ENCODE peak calls at places on chromosomes 7 and 10, in four cellular contexts. K is kidney epithelial cell, C is tibial nerve, A is choroid plexus epithelial cell. W is an unnamed sample.

GRCh38 chr10:84668186-84668763 is 339.9 kb downstream of the CCSER2 start:
- DNase-seq in K (no peak), C (no peak), A (no peak), W (no peak)

GRCh38 chr10:110174201-110174600 is 33.2 kb upstream of the MXI1 start:
- DNase-seq in K (no peak), C (no peak), A (no peak), W (no peak)

GRCh38 chr7:2109251-2109935 is 123.4 kb downstream of the MAD1L1 start:
- DNase-seq in K (no peak), C (no peak), A (peak; percentile 44), W (no peak)

GRCh38 chr7:137606061-137606674 is 240.6 kb downstream of the DGKI start:
- DNase-seq in K (peak; percentile 4), C (no peak), A (peak; percentile 78), W (peak; percentile 71)

GRCh38 chr10:3866347-3866746 is 81.3 kb upstream of the KLF6 start:
- DNase-seq in K (no peak), C (no peak), A (no peak), W (no peak)

GRCh38 chr7:64951250-64951848 is 39.5 kb downstream of the ZNF117 start:
- DNase-seq in K (peak; percentile 4), C (peak; percentile 56), A (peak; percentile 76), W (peak; percentile 51)

GRCh38 chr7:7014827-7015610 is 167.3 kb upstream of the C1GALT1 start:
- DNase-seq in K (no peak), C (no peak), A (no peak), W (no peak)

GRCh38 chr7:66050337-66050957 is 25.2 kb upstream of the ASL start:
- DNase-seq in K (no peak), C (no peak), A (no peak), W (no peak)

GRCh38 chr10:62106929-62107519 is 161.6 kb downstream of the RTKN2 start:
- DNase-seq in K (no peak), C (no peak), A (no peak), W (no peak)

GRCh38 chr7:94115316-94115715 is 111.2 kb upstream of the BET1 start:
- DNase-seq in K (no peak), C (no peak), A (no peak), W (no peak)

GRCh38 chr10:101939273-101939635 is 95.7 kb upstream of the KCNIP2 start:
- DNase-seq in K (peak; percentile 49), C (no peak), A (peak; percentile 96), W (peak; percentile 91)

GRCh38 chr7:80410081-80410480 is 101.8 kb downstream of the GNAT3 start:
- DNase-seq in K (no peak), C (no peak), A (peak; percentile 48), W (no peak)

GRCh38 chr10:46523881-46524470 is 32.5 kb downstream of the GPRIN2 start:
- DNase-seq in K (no peak), C (no peak), A (peak; percentile 91), W (peak; percentile 83)

GRCh38 chr10:106771132-106771531 is 393.4 kb downstream of the SORCS1 start:
- DNase-seq in K (no peak), C (no peak), A (no peak), W (no peak)

GRCh38 chr7:16318989-16319915 is 102.1 kb downstream of the CRPPA start:
- DNase-seq in K (no peak), C (no peak), A (peak; percentile 49), W (peak; percentile 44)

GRCh38 chr10:44316187-44316921 is 68.5 kb downstream of the CXCL12 start:
- DNase-seq in K (no peak), C (no peak), A (no peak), W (no peak)

GRCh38 chr7:68146970-68147369 is 1150.3 kb downstream of the TYW1 start:
- DNase-seq in K (no peak), C (no peak), A (no peak), W (no peak)

GRCh38 chr7:75968561-75969001 is 25.8 kb downstream of the TMEM120A start:
- DNase-seq in K (no peak), C (no peak), A (no peak), W (no peak)

GRCh38 chr10:113216068-113216467 is 266.0 kb downstream of the TCF7L2 start:
- DNase-seq in K (no peak), C (no peak), A (no peak), W (no peak)
- TF ChIP-seq CTCF in K (peak; percentile 23), C (no peak), A (peak; percentile 42), W (peak; percentile 2)

DNA sequence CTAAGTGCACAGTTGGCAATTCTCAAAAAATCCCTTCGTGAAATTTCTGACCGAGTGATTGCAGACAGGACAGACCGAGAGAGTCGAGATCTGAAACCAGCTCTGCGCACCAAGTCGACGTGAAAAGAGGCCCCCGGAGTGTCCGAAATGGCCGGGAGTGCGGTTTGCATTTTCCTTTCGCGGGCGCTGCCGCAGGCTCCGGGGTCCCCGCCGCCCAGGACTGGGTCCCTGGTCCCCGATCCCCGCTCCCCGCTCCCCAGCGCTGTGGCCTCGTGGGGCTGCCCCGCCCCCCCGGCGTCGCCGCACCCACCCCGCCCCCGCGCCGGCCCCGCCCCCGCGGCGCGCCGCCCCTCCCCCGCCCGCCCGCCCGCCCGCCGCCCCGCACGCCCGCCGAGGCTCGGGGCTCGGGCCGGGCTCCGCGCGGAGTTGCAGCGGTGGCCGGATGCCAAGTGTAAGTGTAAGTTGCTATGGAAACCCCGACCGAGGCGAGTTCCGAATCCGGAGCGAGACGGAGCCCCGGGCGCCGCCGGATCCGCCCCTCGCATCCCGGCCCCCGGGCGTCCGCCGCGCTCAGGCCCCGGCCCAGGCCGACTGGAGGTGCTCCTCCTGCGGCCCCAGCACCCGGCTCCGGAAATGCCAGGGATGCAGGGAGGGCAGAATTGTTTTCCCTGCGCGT is 4.5 kb downstream of the BMI1 start:
- DNase-seq in K (no peak), C (peak; percentile 46), A (peak; percentile 72), W (peak; percentile 67)
- H3K4me3 ChIP-seq in K (peak overlapping the region; percentile 50), C (peak overlapping the region; percentile 57), A (peak overlapping the region; percentile 66), W (peak overlapping the region; percentile 66)

DNA sequence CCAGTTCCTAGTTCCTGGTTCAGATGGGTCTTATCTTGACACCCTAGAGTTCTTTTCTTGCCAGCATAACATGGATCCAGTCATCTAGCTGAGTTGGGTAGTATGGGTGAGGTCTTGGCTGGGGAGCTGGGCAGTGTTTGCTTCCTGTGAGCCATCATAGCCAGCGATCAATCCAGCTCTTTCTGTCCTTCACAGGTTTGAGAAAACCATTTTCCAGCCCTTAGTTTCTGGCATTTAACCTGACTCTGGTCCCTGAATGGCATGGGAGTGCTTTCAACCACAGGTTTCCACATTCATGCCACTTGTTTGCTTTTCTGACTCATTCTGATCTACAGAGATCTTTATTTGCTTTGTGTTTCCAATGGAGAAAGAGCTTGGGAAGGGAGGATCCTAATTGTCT is 8.6 kb downstream of the SLC13A1 start:
- DNase-seq in K (peak; percentile 45), C (no peak), A (peak; percentile 22), W (no peak)
- TF ChIP-seq CTCF in K (no peak), C (no peak), A (no peak), W (no peak)

GRCh38 chr10:13686331-13686752 is 99.6 kb downstream of the PRPF18 start:
- DNase-seq in K (no peak), C (no peak), A (no peak), W (no peak)
- H3K4me3 ChIP-seq in K (no peak overlapping the region), C (no peak overlapping the region), A (no peak overlapping the region), W (no peak overlapping the region)

DNA sequence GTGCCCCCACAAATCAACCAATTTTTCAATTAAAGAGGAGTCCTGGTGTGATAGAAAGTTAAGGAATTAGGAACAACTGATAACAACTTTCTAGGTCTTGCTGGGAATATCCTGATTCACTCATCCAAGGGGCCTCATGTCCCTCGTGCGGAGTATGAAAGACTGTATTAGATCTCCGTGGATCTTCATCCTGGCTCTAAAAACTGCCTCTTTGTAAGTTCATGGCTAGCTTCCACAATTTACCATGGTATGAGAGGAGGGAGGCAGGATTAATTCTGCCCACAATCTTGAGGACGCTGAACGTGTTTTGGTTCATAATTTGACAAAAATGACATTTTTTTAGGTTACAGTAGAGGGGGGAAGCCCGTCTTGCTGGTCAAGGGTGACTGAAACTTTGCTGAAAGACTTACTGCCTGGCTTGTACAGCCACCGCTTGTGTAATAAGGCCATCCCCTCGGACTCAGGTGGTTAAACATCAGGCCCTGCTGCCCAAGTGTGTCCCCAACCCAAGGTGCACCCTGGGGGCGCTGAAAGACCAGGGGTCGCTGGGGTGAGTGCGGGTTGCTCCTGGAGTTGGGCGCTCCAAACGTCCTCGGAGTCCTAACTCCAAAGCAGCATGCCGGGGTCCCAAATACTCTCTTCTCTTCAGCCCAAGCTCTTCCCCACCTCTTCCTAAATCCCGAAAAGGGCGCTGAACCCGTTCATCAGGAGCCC is 750 bp downstream of the HIBADH start:
- DNase-seq in K (no peak), C (peak; percentile 29), A (peak; percentile 35), W (peak; percentile 41)
- TF ChIP-seq CTCF in K (no peak), C (no peak), A (no peak), W (no peak)

GRCh38 chr7:98354511-98355249 is 46.2 kb downstream of the BAIAP2L1 start:
- DNase-seq in K (peak; percentile 71), C (no peak), A (peak; percentile 87), W (peak; percentile 86)
- H3K4me3 ChIP-seq in K (no peak overlapping the region), C (no peak overlapping the region), A (no peak overlapping the region), W (no peak overlapping the region)

GRCh38 chr7:4854916-4855315 is 6.9 kb downstream of the PAPOLB start:
- DNase-seq in K (no peak), C (no peak), A (peak; percentile 21), W (peak; percentile 53)

GRCh38 chr7:4845740-4846142 is 16.1 kb downstream of the PAPOLB start:
- DNase-seq in K (no peak), C (no peak), A (peak; percentile 20), W (no peak)

GRCh38 chr7:4850262-4850795 is 11.5 kb downstream of the PAPOLB start:
- DNase-seq in K (no peak), C (no peak), A (no peak), W (no peak)

GRCh38 chr7:4851459-4852422 is 10.1 kb downstream of the PAPOLB start:
- DNase-seq in K (no peak), C (no peak), A (peak; percentile 22), W (peak; percentile 21)

DNA sequence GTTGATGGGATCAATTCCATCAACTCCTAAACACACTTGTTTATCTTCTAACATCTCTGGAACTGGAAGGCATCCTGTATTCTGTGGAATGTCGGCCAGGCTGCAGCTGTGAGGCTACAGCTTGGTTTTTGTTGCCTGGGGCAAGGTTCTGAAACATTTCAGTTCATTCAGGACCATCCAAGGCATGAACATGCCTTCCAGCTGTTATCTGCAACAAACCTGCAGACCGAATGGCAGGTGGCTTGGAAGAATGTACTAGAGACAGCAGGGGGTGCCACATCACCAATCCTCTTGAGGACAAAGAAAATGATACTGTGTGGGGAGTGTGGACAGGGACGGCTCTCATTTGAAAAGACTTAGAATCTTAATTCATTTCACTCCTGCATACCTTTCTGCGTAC is 12.4 kb downstream of the PAPOLB start:
- DNase-seq in K (no peak), C (peak; percentile 20), A (peak; percentile 62), W (peak; percentile 70)
- TF ChIP-seq CTCF in K (peak; percentile 39), C (no peak), A (peak; percentile 56), W (peak; percentile 49)

DNA sequence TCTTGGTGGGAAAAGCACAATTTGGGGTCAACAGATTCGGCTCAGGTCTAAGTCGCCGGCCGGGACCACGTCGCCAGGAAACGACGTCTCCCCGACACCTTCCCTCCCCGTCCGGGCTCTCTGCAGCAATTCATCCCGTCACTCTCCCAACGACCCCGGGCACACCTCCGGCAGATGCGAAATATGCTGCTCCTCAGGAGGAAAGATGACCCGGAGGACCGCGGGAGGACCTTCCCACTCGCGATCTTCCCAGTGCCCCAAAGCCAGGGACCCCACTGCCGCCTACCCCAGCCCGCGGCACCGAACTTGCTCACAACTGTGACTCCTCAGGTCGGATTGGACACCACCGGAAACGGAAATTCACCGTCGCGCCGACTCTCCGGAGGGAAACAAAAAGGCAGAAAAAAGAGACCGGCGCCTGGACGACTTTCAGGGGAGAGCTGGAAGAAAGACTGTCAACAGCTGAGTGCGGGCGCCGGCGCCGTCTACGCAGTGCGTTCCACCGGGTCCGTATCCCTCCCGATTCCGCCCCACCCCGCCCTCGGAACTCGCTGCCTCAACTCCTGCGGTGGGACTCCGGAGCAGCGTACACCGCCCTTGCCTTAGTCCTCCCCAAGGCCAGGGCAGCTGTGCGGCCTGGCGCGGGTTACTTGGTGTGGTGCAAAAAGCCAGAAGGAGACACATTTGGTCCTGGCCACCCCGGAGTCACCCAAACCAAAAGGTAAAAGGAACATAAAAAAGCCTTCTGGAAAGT is 13.8 kb upstream of the SEC24C start:
- DNase-seq in K (no peak), C (peak; percentile 86), A (peak; percentile 91), W (peak; percentile 93)
- H3K4me3 ChIP-seq in K (peak overlapping the region; percentile 85), C (peak overlapping the region; percentile 71), A (peak overlapping the region; percentile 97), W (peak overlapping the region; percentile 93)

W was measured in fibroblast of villous mesenchyme.